ENCODE peak calls at places on chromosomes 2 and 18, in five cellular contexts. One of them, this sample, is unnamed.

GRCh38 chr2:20356042-20356441 is 5.4 kb upstream of the PUM2 start:
- DNase-seq in SK-MEL-5: peak; percentile 68
- DNase-seq in breast epithelium: peak; percentile 84
- DNase-seq in activated naive CD4-positive, alpha-beta T cell treated with anti-CD3 and anti-CD28 coated beads, Interleukin-2, amount 10 ng/mL, durations not matched to agents 7 days and 5 days: no peak
- DNase-seq in H9: no peak
- DNase-seq in this sample: peak; percentile 23

GRCh38 chr2:200751786-200752185 is 59.9 kb upstream of the BZW1 start:
- DNase-seq in SK-MEL-5: no peak
- DNase-seq in breast epithelium: no peak
- DNase-seq in activated naive CD4-positive, alpha-beta T cell treated with anti-CD3 and anti-CD28 coated beads, Interleukin-2, amount 10 ng/mL, durations not matched to agents 7 days and 5 days: no peak
- DNase-seq in H9: no peak
- DNase-seq in this sample: no peak

GRCh38 chr18:43312891-43313290 is 35.6 kb upstream of the SYT4 start:
- DNase-seq in breast epithelium: no peak
- DNase-seq in SK-MEL-5: no peak
- DNase-seq in H9: no peak
- DNase-seq in activated naive CD4-positive, alpha-beta T cell treated with anti-CD3 and anti-CD28 coated beads, Interleukin-2, amount 10 ng/mL, durations not matched to agents 7 days and 5 days: no peak
- DNase-seq in this sample: no peak

GRCh38 chr2:23794234-23794633 is 132.7 kb downstream of the ATAD2B start:
- DNase-seq in SK-MEL-5: no peak
- DNase-seq in activated naive CD4-positive, alpha-beta T cell treated with anti-CD3 and anti-CD28 coated beads, Interleukin-2, amount 10 ng/mL, durations not matched to agents 7 days and 5 days: no peak
- DNase-seq in H9: no peak
- DNase-seq in breast epithelium: no peak
- DNase-seq in this sample: no peak

GRCh38 chr18:58411323-58411722 is 217.6 kb downstream of the ALPK2 start:
- DNase-seq in H9: no peak
- DNase-seq in activated naive CD4-positive, alpha-beta T cell treated with anti-CD3 and anti-CD28 coated beads, Interleukin-2, amount 10 ng/mL, durations not matched to agents 7 days and 5 days: no peak
- DNase-seq in breast epithelium: no peak
- DNase-seq in SK-MEL-5: no peak
- DNase-seq in this sample: no peak

GRCh38 chr18:8450898-8451665 is 158.2 kb upstream of the RAB12 start:
- DNase-seq in breast epithelium: no peak
- DNase-seq in SK-MEL-5: no peak
- DNase-seq in H9: peak; percentile 41
- DNase-seq in activated naive CD4-positive, alpha-beta T cell treated with anti-CD3 and anti-CD28 coated beads, Interleukin-2, amount 10 ng/mL, durations not matched to agents 7 days and 5 days: no peak
- DNase-seq in this sample: no peak

GRCh38 chr2:105431367-105432088 is 32.7 kb upstream of the FHL2 start:
- DNase-seq in H9: no peak
- DNase-seq in SK-MEL-5: no peak
- DNase-seq in activated naive CD4-positive, alpha-beta T cell treated with anti-CD3 and anti-CD28 coated beads, Interleukin-2, amount 10 ng/mL, durations not matched to agents 7 days and 5 days: no peak
- DNase-seq in breast epithelium: peak; percentile 34
- DNase-seq in this sample: no peak

GRCh38 chr18:75351409-75351808 is 76.1 kb downstream of the SMIM21 start:
- DNase-seq in breast epithelium: no peak
- DNase-seq in SK-MEL-5: no peak
- DNase-seq in H9: no peak
- DNase-seq in activated naive CD4-positive, alpha-beta T cell treated with anti-CD3 and anti-CD28 coated beads, Interleukin-2, amount 10 ng/mL, durations not matched to agents 7 days and 5 days: no peak
- DNase-seq in this sample: no peak

GRCh38 chr18:48037481-48038271 is 107.2 kb upstream of the SMAD2 start:
- DNase-seq in H9: peak; percentile 69
- DNase-seq in breast epithelium: no peak
- DNase-seq in activated naive CD4-positive, alpha-beta T cell treated with anti-CD3 and anti-CD28 coated beads, Interleukin-2, amount 10 ng/mL, durations not matched to agents 7 days and 5 days: no peak
- DNase-seq in SK-MEL-5: peak; percentile 63
- DNase-seq in this sample: no peak

GRCh38 chr2:27807476-27807875 is 36.0 kb downstream of the MRPL33 start:
- DNase-seq in SK-MEL-5: peak; percentile 65
- DNase-seq in activated naive CD4-positive, alpha-beta T cell treated with anti-CD3 and anti-CD28 coated beads, Interleukin-2, amount 10 ng/mL, durations not matched to agents 7 days and 5 days: peak; percentile 24
- DNase-seq in H9: peak; percentile 42
- DNase-seq in breast epithelium: no peak
- DNase-seq in this sample: peak; percentile 34

GRCh38 chr2:194104687-194105086 is 1552.3 kb upstream of the SLC39A10 start:
- DNase-seq in breast epithelium: no peak
- DNase-seq in activated naive CD4-positive, alpha-beta T cell treated with anti-CD3 and anti-CD28 coated beads, Interleukin-2, amount 10 ng/mL, durations not matched to agents 7 days and 5 days: no peak
- DNase-seq in H9: no peak
- DNase-seq in SK-MEL-5: no peak
- DNase-seq in this sample: no peak

GRCh38 chr2:169702979-169703378 is 8.7 kb downstream of the PHOSPHO2 start:
- DNase-seq in SK-MEL-5: no peak
- DNase-seq in breast epithelium: no peak
- DNase-seq in activated naive CD4-positive, alpha-beta T cell treated with anti-CD3 and anti-CD28 coated beads, Interleukin-2, amount 10 ng/mL, durations not matched to agents 7 days and 5 days: no peak
- DNase-seq in H9: no peak
- DNase-seq in this sample: no peak

GRCh38 chr2:88074854-88075292 is 7.2 kb downstream of the SMYD1 start:
- DNase-seq in activated naive CD4-positive, alpha-beta T cell treated with anti-CD3 and anti-CD28 coated beads, Interleukin-2, amount 10 ng/mL, durations not matched to agents 7 days and 5 days: no peak
- DNase-seq in breast epithelium: no peak
- DNase-seq in H9: no peak
- DNase-seq in SK-MEL-5: no peak
- DNase-seq in this sample: peak; percentile 44

GRCh38 chr2:202494300-202494699 is 118.2 kb downstream of the BMPR2 start:
- DNase-seq in H9: no peak
- DNase-seq in SK-MEL-5: peak; percentile 90
- DNase-seq in activated naive CD4-positive, alpha-beta T cell treated with anti-CD3 and anti-CD28 coated beads, Interleukin-2, amount 10 ng/mL, durations not matched to agents 7 days and 5 days: no peak
- DNase-seq in breast epithelium: no peak
- DNase-seq in this sample: no peak